ENCODE peak calls at places on chromosomes 4 and X, in eight cellular contexts. O, N, Y, E, I, Z, L and G are unnamed samples.

GRCh38 chr4:6327220-6327917 is 57.7 kb downstream of the WFS1 start:
- DNase-seq in Z (peak; percentile 89), O (no peak), N (peak; percentile 91), Y (peak; percentile 88), L (peak; percentile 24), E (peak; percentile 76), I (peak; percentile 65), G (peak; percentile 91)

GRCh38 chr4:6884341-6884870 is 25.2 kb upstream of the TBC1D14 start:
- DNase-seq in O (no peak), E (no peak), N (no peak), Z (no peak), Y (no peak), L (no peak), I (no peak), G (no peak)

GRCh38 chrX:53294024-53294648 is 12.8 kb upstream of the IQSEC2 start:
- DNase-seq in E (peak; percentile 47), Z (no peak), O (no peak), L (peak; percentile 43), I (peak; percentile 32), N (no peak), Y (no peak), G (no peak)

GRCh38 chrX:69179380-69179911 is 14.2 kb upstream of the PJA1 start:
- DNase-seq in N (no peak), I (no peak), L (peak; percentile 55), E (no peak), Z (no peak), O (no peak), Y (no peak), G (no peak)

GRCh38 chrX:103376979-103377324 is 614 bp downstream of the BEX3 start:
- DNase-seq in E (no peak), Z (peak; percentile 26), Y (peak; percentile 16), L (no peak), I (peak; percentile 24), O (no peak), N (no peak), G (no peak)

GRCh38 chr4:112604590-112604989 is 32.1 kb downstream of the ZGRF1 start:
- DNase-seq in L (peak; percentile 2), Z (no peak), N (peak; percentile 1), E (peak; percentile 37), I (peak; percentile 37), O (peak; percentile 23), Y (peak; percentile 39), G (no peak)

GRCh38 chr4:109398928-109399327 is 34.7 kb upstream of the SEC24B start:
- DNase-seq in Y (no peak), L (no peak), I (no peak), E (no peak), Z (no peak), N (no peak), O (no peak), G (no peak)

GRCh38 chrX:34978171-34978570 is 35.6 kb downstream of the FAM47B start:
- DNase-seq in Y (no peak), O (no peak), I (no peak), E (no peak), L (no peak), N (no peak), Z (no peak), G (peak; percentile 11)

GRCh38 chr4:150211016-150211415 is 132.8 kb downstream of the DCLK2 start:
- DNase-seq in O (no peak), I (no peak), Z (peak; percentile 34), Y (no peak), L (no peak), N (no peak), E (no peak), G (no peak)

GRCh38 chrX:154382483-154383069 is 3.5 kb downstream of the EMD start:
- DNase-seq in O (no peak), N (no peak), Y (no peak), E (no peak), I (no peak), L (no peak), Z (no peak), G (no peak)

GRCh38 chr4:26175016-26175786 is 145.6 kb upstream of the RBPJ start:
- DNase-seq in Y (peak; percentile 56), E (no peak), N (no peak), Z (no peak), L (no peak), I (no peak), O (no peak), G (no peak)

GRCh38 chrX:125202486-125203378 is 116.9 kb upstream of the TEX13C start:
- DNase-seq in E (no peak), Z (no peak), N (no peak), L (no peak), O (no peak), I (no peak), Y (peak; percentile 16), G (no peak)

GRCh38 chr4:157204634-157205244 is 15.8 kb upstream of the GRIA2 start:
- DNase-seq in O (no peak), I (peak; percentile 76), Y (peak; percentile 57), Z (peak; percentile 35), N (no peak), L (no peak), E (peak; percentile 9), G (no peak)

GRCh38 chr4:111404673-111405072 is 740.6 kb upstream of the FAM241A start:
- DNase-seq in E (no peak), L (no peak), N (no peak), O (no peak), Y (no peak), Z (no peak), I (no peak), G (no peak)

GRCh38 chrX:104309169-104309568 is 54.4 kb upstream of the ESX1 start:
- DNase-seq in O (no peak), I (no peak), N (no peak), Z (no peak), E (no peak), L (no peak), Y (no peak), G (no peak)

GRCh38 chr4:139227729-139228404 is 50.8 kb upstream of the ELF2 start:
- DNase-seq in I (peak; percentile 7), Z (no peak), E (no peak), O (no peak), Y (peak; percentile 7), N (no peak), L (no peak), G (no peak)

GRCh38 chr4:38859501-38859900 is 2.9 kb upstream of the TLR6 start:
- DNase-seq in L (no peak), Y (no peak), E (no peak), N (no peak), Z (no peak), I (no peak), O (no peak), G (no peak)

GRCh38 chr4:128355301-128355700 is 67.7 kb upstream of the PGRMC2 start:
- DNase-seq in Z (peak; percentile 38), L (no peak), I (peak; percentile 88), E (no peak), Y (no peak), O (no peak), N (no peak), G (no peak)

GRCh38 chrX:54238588-54238987 is 55.5 kb upstream of the FAM120C start:
- DNase-seq in I (no peak), E (no peak), O (no peak), Z (no peak), L (no peak), N (no peak), Y (no peak), G (no peak)

GRCh38 chrX:107465932-107466620 is 16.6 kb downstream of the FRMPD3 start:
- DNase-seq in Z (no peak), L (no peak), N (no peak), Y (peak; percentile 10), O (no peak), I (no peak), E (no peak), G (no peak)

GRCh38 chrX:129876734-129877395 is 29.1 kb upstream of the UTP14A start:
- DNase-seq in O (peak; percentile 23), Y (no peak), Z (no peak), L (peak; percentile 62), N (no peak), E (no peak), I (peak; percentile 42), G (no peak)

GRCh38 chrX:119459181-119459580 is 9.1 kb upstream of the SLC25A5 start:
- DNase-seq in I (no peak), Y (no peak), O (peak; percentile 34), L (no peak), E (no peak), N (no peak), Z (no peak), G (no peak)

GRCh38 chr4:38533024-38533556 is 130.9 kb upstream of the KLF3 start:
- DNase-seq in Z (no peak), N (no peak), L (no peak), E (no peak), O (no peak), I (no peak), Y (no peak), G (no peak)

GRCh38 chr4:158873795-158874359 is 105.1 kb downstream of the FNIP2 start:
- DNase-seq in L (no peak), O (peak; percentile 54), Z (no peak), E (no peak), Y (no peak), I (peak; percentile 86), N (no peak), G (no peak)

GRCh38 chr4:123811763-123812390 is 415.3 kb downstream of the SPRY1 start:
- DNase-seq in O (no peak), I (no peak), L (peak; percentile 19), N (no peak), Z (no peak), Y (no peak), E (no peak), G (no peak)

GRCh38 chrX:40573763-40574162 is 7.0 kb upstream of the ATP6AP2 start:
- DNase-seq in E (peak; percentile 7), Z (no peak), O (no peak), L (peak; percentile 32), I (peak; percentile 54), Y (peak; percentile 56), N (no peak), G (no peak)

GRCh38 chrX:103716967-103717366 is 6.3 kb downstream of the TMEM31 start:
- DNase-seq in E (peak; percentile 78), L (no peak), Z (no peak), I (peak; percentile 10), Y (no peak), O (peak; percentile 74), N (no peak), G (no peak)

GRCh38 chr4:94490437-94490836 is 38.7 kb downstream of the PDLIM5 start:
- DNase-seq in E (no peak), O (no peak), Y (no peak), N (no peak), I (no peak), L (no peak), Z (no peak), G (no peak)

GRCh38 chrX:64342811-64343210 is 52.4 kb downstream of the MTMR8 start:
- DNase-seq in O (no peak), E (no peak), N (no peak), I (no peak), L (no peak), Z (no peak), Y (no peak), G (no peak)

GRCh38 chr4:85825937-85826678 is 351.2 kb downstream of the ARHGAP24 start:
- DNase-seq in L (peak; percentile 66), Z (no peak), E (peak; percentile 48), I (peak; percentile 61), N (no peak), O (peak; percentile 48), Y (no peak), G (no peak)

GRCh38 chr4:76420901-76421581 is at the start of gene CCDC158:
- DNase-seq in E (no peak), N (no peak), L (no peak), O (no peak), Z (peak; percentile 54), I (no peak), Y (peak; percentile 24), G (peak; percentile 63)

GRCh38 chr4:54093609-54094240 is 6.2 kb upstream of the GSX2 start:
- DNase-seq in Y (peak; percentile 68), I (no peak), Z (no peak), N (no peak), O (no peak), L (no peak), E (no peak), G (no peak)

GRCh38 chr4:107220976-107221375 is 184.9 kb upstream of the DKK2 start:
- DNase-seq in Z (no peak), I (no peak), L (no peak), O (no peak), N (no peak), Y (no peak), E (no peak), G (no peak)

GRCh38 chrX:10486373-10486772 is 134.0 kb downstream of the MID1 start:
- DNase-seq in N (no peak), Y (no peak), I (peak; percentile 38), Z (no peak), O (peak; percentile 53), E (no peak), L (no peak), G (peak; percentile 31)